ENCODE peak calls at places on chromosome 14, in six cellular contexts. One of them, this sample, is unnamed.
A peak's percentile ranks its signal among the peaks of the same experiment; 100 is the strongest.

GRCh38 chr14:64707661-64708060 is 3.4 kb downstream of the PLEKHG3 start:
- DNase-seq in left lung: no peak
- DNase-seq in transverse colon: peak; percentile 53
- DNase-seq in AG04450: peak; percentile 53
- DNase-seq in breast epithelium: no peak
- DNase-seq in tibial nerve: no peak
- DNase-seq in this sample: no peak

GRCh38 chr14:89661392-89661791 is 244.4 kb upstream of the FOXN3 start:
- DNase-seq in left lung: no peak
- DNase-seq in transverse colon: peak; percentile 51
- DNase-seq in AG04450: no peak
- DNase-seq in breast epithelium: no peak
- DNase-seq in tibial nerve: no peak
- DNase-seq in this sample: no peak

GRCh38 chr14:92544051-92544730 is 30.6 kb downstream of the RIN3 start:
- DNase-seq in left lung: no peak
- DNase-seq in transverse colon: no peak
- DNase-seq in AG04450: no peak
- DNase-seq in breast epithelium: peak; percentile 49
- DNase-seq in tibial nerve: no peak
- DNase-seq in this sample: no peak

GRCh38 chr14:92848941-92849340 is 54.8 kb downstream of the GOLGA5 start:
- DNase-seq in left lung: no peak
- DNase-seq in transverse colon: no peak
- DNase-seq in AG04450: no peak
- DNase-seq in breast epithelium: no peak
- DNase-seq in tibial nerve: no peak
- DNase-seq in this sample: no peak

GRCh38 chr14:96162741-96163140 is 41.9 kb upstream of the BDKRB2 start:
- DNase-seq in left lung: no peak
- DNase-seq in transverse colon: no peak
- DNase-seq in AG04450: no peak
- DNase-seq in breast epithelium: no peak
- DNase-seq in tibial nerve: no peak
- DNase-seq in this sample: no peak

GRCh38 chr14:28635387-28635786 is 131.2 kb upstream of the FOXG1 start:
- DNase-seq in left lung: no peak
- DNase-seq in transverse colon: no peak
- DNase-seq in AG04450: no peak
- DNase-seq in breast epithelium: no peak
- DNase-seq in tibial nerve: peak; percentile 6
- DNase-seq in this sample: no peak

GRCh38 chr14:58865520-58866281 is 227.9 kb downstream of the DACT1 start:
- DNase-seq in left lung: no peak
- DNase-seq in transverse colon: no peak
- DNase-seq in AG04450: peak; percentile 44
- DNase-seq in breast epithelium: no peak
- DNase-seq in tibial nerve: no peak
- DNase-seq in this sample: no peak

GRCh38 chr14:40859065-40859464 is 747.6 kb upstream of the LRFN5 start:
- DNase-seq in left lung: no peak
- DNase-seq in transverse colon: no peak
- DNase-seq in AG04450: no peak
- DNase-seq in breast epithelium: no peak
- DNase-seq in tibial nerve: no peak
- DNase-seq in this sample: no peak

GRCh38 chr14:100299238-100299560 is 7.0 kb downstream of the SLC25A29 start:
- DNase-seq in left lung: no peak
- DNase-seq in transverse colon: no peak
- DNase-seq in AG04450: no peak
- DNase-seq in breast epithelium: no peak
- DNase-seq in tibial nerve: no peak
- DNase-seq in this sample: no peak

GRCh38 chr14:94685166-94685581 is 73.0 kb downstream of the SERPINA3 start:
- DNase-seq in left lung: peak; percentile 22
- DNase-seq in transverse colon: no peak
- DNase-seq in AG04450: no peak
- DNase-seq in breast epithelium: no peak
- DNase-seq in tibial nerve: no peak
- DNase-seq in this sample: no peak

GRCh38 chr14:75803768-75804167 is 142.7 kb downstream of the TTLL5 start:
- DNase-seq in left lung: peak; percentile 70
- DNase-seq in transverse colon: no peak
- DNase-seq in AG04450: no peak
- DNase-seq in breast epithelium: no peak
- DNase-seq in tibial nerve: no peak
- DNase-seq in this sample: no peak

GRCh38 chr14:51963164-51963733 is 26.1 kb upstream of the RTRAF start:
- DNase-seq in left lung: no peak
- DNase-seq in transverse colon: no peak
- DNase-seq in AG04450: no peak
- DNase-seq in breast epithelium: no peak
- DNase-seq in tibial nerve: no peak
- DNase-seq in this sample: no peak

GRCh38 chr14:88493392-88494185 is 61.2 kb downstream of the PTPN21 start:
- DNase-seq in left lung: no peak
- DNase-seq in transverse colon: no peak
- DNase-seq in AG04450: no peak
- DNase-seq in breast epithelium: no peak
- DNase-seq in tibial nerve: no peak
- DNase-seq in this sample: no peak

GRCh38 chr14:69543341-69544249 is 31.1 kb downstream of the CCDC177 start:
- DNase-seq in left lung: peak; percentile 83
- DNase-seq in transverse colon: peak; percentile 35
- DNase-seq in AG04450: peak; percentile 69
- DNase-seq in breast epithelium: peak; percentile 81
- DNase-seq in tibial nerve: peak; percentile 45
- DNase-seq in this sample: no peak

GRCh38 chr14:69553221-69553620 is 21.4 kb downstream of the CCDC177 start:
- DNase-seq in left lung: peak; percentile 62
- DNase-seq in transverse colon: no peak
- DNase-seq in AG04450: peak; percentile 16
- DNase-seq in breast epithelium: no peak
- DNase-seq in tibial nerve: no peak
- DNase-seq in this sample: no peak

GRCh38 chr14:69542311-69542710 is 32.4 kb downstream of the CCDC177 start:
- DNase-seq in left lung: no peak
- DNase-seq in transverse colon: no peak
- DNase-seq in AG04450: no peak
- DNase-seq in breast epithelium: no peak
- DNase-seq in tibial nerve: no peak
- DNase-seq in this sample: no peak

GRCh38 chr14:69548566-69548965 is 26.1 kb downstream of the CCDC177 start:
- DNase-seq in left lung: no peak
- DNase-seq in transverse colon: no peak
- DNase-seq in AG04450: no peak
- DNase-seq in breast epithelium: no peak
- DNase-seq in tibial nerve: no peak
- DNase-seq in this sample: no peak

DNA sequence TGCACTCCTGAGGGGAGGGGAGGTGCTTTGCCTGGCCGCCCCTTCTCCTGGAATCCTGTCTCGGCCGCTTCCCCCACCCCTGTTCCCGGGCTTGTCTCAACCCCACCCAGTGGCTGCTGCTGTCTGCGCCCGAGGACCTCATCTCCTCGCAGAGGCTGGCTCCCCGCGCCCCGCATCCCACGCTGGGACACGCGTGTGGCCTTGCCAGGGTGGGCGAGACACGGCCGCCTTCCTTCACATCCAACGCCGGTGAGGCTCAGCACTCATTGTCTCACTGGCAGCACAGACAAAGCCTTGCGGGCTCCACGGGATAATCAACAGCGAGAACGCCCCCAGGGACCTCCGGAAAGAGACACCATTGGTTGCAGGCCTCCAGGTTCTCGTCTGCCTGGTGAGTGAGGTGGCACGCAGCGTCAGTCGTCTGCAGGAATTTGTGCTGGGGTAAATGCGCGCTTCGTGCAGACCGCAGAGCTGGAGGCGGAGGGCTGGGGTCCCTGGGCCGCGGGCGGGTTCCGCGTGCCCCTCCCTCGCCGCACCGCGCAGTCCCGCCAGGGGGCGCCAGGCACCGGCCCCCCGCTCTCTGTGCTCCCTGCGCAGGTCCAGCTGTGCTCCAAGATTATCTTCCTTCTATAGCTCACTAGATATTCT is 26.8 kb downstream of the CCDC177 start:
- DNase-seq in left lung: no peak
- DNase-seq in transverse colon: no peak
- DNase-seq in AG04450: no peak
- DNase-seq in breast epithelium: no peak
- DNase-seq in tibial nerve: no peak
- DNase-seq in this sample: peak; percentile 68
- TF ChIP-seq CTCF in left lung: peak; percentile 56
- TF ChIP-seq CTCF in transverse colon: no peak
- TF ChIP-seq CTCF in AG04450: peak; percentile 62
- TF ChIP-seq CTCF in breast epithelium: peak; percentile 45
- TF ChIP-seq CTCF in tibial nerve: peak; percentile 27
- TF ChIP-seq CTCF in this sample: peak; percentile 53

GRCh38 chr14:29820785-29821184 is 106.9 kb downstream of the PRKD1 start:
- DNase-seq in left lung: no peak
- DNase-seq in transverse colon: no peak
- DNase-seq in AG04450: no peak
- DNase-seq in breast epithelium: no peak
- DNase-seq in tibial nerve: no peak
- DNase-seq in this sample: no peak
- TF ChIP-seq CTCF in left lung: no peak
- TF ChIP-seq CTCF in transverse colon: no peak
- TF ChIP-seq CTCF in AG04450: no peak
- TF ChIP-seq CTCF in breast epithelium: no peak
- TF ChIP-seq CTCF in tibial nerve: no peak
- TF ChIP-seq CTCF in this sample: no peak

GRCh38 chr14:50396636-50397460 is at the start of gene CDKL1:
- DNase-seq in left lung: peak; percentile 77
- DNase-seq in transverse colon: peak; percentile 78
- DNase-seq in AG04450: peak; percentile 7
- DNase-seq in breast epithelium: peak; percentile 29
- DNase-seq in tibial nerve: peak; percentile 17
- DNase-seq in this sample: no peak
- TF ChIP-seq CTCF in left lung: no peak
- TF ChIP-seq CTCF in transverse colon: no peak
- TF ChIP-seq CTCF in AG04450: no peak
- TF ChIP-seq CTCF in breast epithelium: no peak
- TF ChIP-seq CTCF in tibial nerve: no peak
- TF ChIP-seq CTCF in this sample: no peak

DNA sequence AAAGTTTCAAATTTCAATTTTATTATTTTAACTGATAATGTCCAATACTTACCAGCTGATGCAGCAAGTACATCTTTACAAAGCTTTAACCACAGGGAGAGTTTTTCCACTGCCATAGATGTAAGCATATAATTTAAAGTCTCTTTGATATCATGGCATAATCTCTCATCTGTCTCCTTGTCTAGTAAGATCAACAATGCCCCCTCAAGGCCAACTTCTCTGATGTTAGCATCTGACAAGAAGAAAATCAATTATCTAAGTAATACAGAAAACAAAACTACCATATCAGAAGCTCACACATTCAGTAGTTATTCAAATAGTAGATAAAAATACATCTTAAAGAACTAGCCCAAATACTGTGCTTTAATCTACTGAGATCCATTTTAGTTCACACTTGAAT is 94.2 kb downstream of the HEATR5A start:
- DNase-seq in left lung: no peak
- DNase-seq in transverse colon: no peak
- DNase-seq in AG04450: no peak
- DNase-seq in breast epithelium: no peak
- DNase-seq in tibial nerve: peak; percentile 16
- DNase-seq in this sample: no peak
- TF ChIP-seq CTCF in left lung: no peak
- TF ChIP-seq CTCF in transverse colon: no peak
- TF ChIP-seq CTCF in AG04450: no peak
- TF ChIP-seq CTCF in breast epithelium: no peak
- TF ChIP-seq CTCF in tibial nerve: peak; percentile 15
- TF ChIP-seq CTCF in this sample: peak; percentile 39

GRCh38 chr14:101734241-101734847 is 27.2 kb upstream of the PPP2R5C start:
- DNase-seq in left lung: no peak
- DNase-seq in transverse colon: no peak
- DNase-seq in AG04450: no peak
- DNase-seq in breast epithelium: no peak
- DNase-seq in tibial nerve: no peak
- DNase-seq in this sample: no peak

GRCh38 chr14:101735453-101735852 is 26.1 kb upstream of the PPP2R5C start:
- DNase-seq in left lung: no peak
- DNase-seq in transverse colon: no peak
- DNase-seq in AG04450: no peak
- DNase-seq in breast epithelium: no peak
- DNase-seq in tibial nerve: no peak
- DNase-seq in this sample: no peak

GRCh38 chr14:101737414-101738367 is 23.8 kb upstream of the PPP2R5C start:
- DNase-seq in left lung: no peak
- DNase-seq in transverse colon: no peak
- DNase-seq in AG04450: no peak
- DNase-seq in breast epithelium: no peak
- DNase-seq in tibial nerve: no peak
- DNase-seq in this sample: no peak

GRCh38 chr14:101736071-101736470 is 25.4 kb upstream of the PPP2R5C start:
- DNase-seq in left lung: no peak
- DNase-seq in transverse colon: no peak
- DNase-seq in AG04450: no peak
- DNase-seq in breast epithelium: no peak
- DNase-seq in tibial nerve: no peak
- DNase-seq in this sample: no peak

DNA sequence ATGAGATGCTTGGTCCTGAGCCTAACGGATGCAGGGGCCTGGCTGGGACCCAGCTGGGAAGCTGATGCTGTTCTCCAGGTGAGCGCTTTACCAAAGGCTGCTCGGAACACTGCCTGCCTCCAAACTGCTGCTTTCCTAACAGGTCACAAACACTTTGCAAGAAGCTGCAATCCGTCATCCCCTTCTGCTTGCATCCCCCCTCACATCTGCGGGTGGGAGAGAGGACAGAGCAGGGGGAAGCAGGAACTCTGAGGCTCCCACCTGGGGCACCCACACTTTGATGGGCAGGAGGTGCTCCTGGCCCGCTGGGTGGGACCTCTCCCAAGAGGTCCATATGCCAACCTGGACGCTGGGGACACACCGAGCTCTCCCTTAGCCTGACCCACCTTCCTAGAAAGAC is 24.9 kb upstream of the PPP2R5C start:
- DNase-seq in left lung: no peak
- DNase-seq in transverse colon: no peak
- DNase-seq in AG04450: no peak
- DNase-seq in breast epithelium: no peak
- DNase-seq in tibial nerve: no peak
- DNase-seq in this sample: no peak
- TF ChIP-seq CTCF in left lung: no peak
- TF ChIP-seq CTCF in transverse colon: no peak
- TF ChIP-seq CTCF in AG04450: no peak
- TF ChIP-seq CTCF in breast epithelium: no peak
- TF ChIP-seq CTCF in tibial nerve: no peak
- TF ChIP-seq CTCF in this sample: no peak

This sample was measured in D721Med.